ENCODE peak calls at places on chromosomes 3 and 15, in six cellular contexts. J is HepG2, F is HCT116, S is H1, A is GM12878, O is K562. U is an unnamed sample.

GRCh38 chr3:168977696-168978374 is 685.7 kb downstream of the MECOM start:
- DNase-seq in O (no peak), S (no peak), A (no peak), F (no peak), J (no peak), U (peak)

GRCh38 chr3:35544976-35545375 is 94.3 kb upstream of the ARPP21 start:
- DNase-seq in F (no peak), S (no peak), O (no peak), A (no peak), J (no peak), U (no peak)

GRCh38 chr3:49912787-49913375 is 9.2 kb upstream of the MST1R start:
- DNase-seq in J (no peak), A (no peak), F (no peak), S (no peak), O (no peak), U (no peak)

GRCh38 chr3:66038726-66039589 is at the start of gene MAGI1:
- DNase-seq in F (peak), J (peak), O (peak), A (no peak), S (peak), U (peak)

GRCh38 chr3:127598841-127599570 is 795 bp downstream of the MCM2 start:
- DNase-seq in A (no peak), O (no peak), F (no peak), J (peak), S (no peak), U (no peak)

GRCh38 chr3:12768579-12769527 is 9.8 kb upstream of the TMEM40 start:
- DNase-seq in J (no peak), A (no peak), O (peak), F (no peak), S (no peak), U (no peak)

GRCh38 chr3:143084856-143085731 is 34.5 kb upstream of the CHST2 start:
- DNase-seq in S (no peak), O (peak), A (peak), J (no peak), F (no peak), U (peak)

GRCh38 chr15:69573815-69574472 is 121.3 kb downstream of the RPLP1 start:
- DNase-seq in F (no peak), J (no peak), O (no peak), A (no peak), S (no peak), U (no peak)

GRCh38 chr3:56926513-56927282 is 124.9 kb upstream of the ARHGEF3 start:
- DNase-seq in F (no peak), O (no peak), J (no peak), S (no peak), A (no peak), U (peak)

DNA sequence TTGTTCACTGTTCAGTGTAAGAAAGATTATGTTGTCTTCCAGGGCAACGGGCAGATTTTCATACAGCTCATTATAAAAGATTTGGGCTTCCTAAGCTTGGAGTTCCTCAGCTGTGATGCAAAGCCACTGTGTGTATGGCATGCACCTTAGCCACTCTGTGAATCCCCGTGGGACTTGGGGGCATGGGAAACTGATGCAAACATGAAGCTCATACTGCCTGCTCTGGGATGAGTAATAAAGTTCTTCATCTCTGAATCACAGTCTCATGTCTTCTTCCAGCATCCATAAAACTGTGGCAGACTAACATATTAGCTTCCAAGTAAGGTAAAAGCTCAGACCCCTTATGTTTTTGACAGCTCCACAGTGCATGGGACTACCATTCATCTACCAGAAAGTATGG is 154.3 kb upstream of the RORA start:
- DNase-seq in F (no peak), J (no peak), O (no peak), A (no peak), S (no peak), U (no peak)
- TF ChIP-seq MAX in F (no peak), J (no peak), O (no peak), A (no peak), S (no peak), U (no peak)

DNA sequence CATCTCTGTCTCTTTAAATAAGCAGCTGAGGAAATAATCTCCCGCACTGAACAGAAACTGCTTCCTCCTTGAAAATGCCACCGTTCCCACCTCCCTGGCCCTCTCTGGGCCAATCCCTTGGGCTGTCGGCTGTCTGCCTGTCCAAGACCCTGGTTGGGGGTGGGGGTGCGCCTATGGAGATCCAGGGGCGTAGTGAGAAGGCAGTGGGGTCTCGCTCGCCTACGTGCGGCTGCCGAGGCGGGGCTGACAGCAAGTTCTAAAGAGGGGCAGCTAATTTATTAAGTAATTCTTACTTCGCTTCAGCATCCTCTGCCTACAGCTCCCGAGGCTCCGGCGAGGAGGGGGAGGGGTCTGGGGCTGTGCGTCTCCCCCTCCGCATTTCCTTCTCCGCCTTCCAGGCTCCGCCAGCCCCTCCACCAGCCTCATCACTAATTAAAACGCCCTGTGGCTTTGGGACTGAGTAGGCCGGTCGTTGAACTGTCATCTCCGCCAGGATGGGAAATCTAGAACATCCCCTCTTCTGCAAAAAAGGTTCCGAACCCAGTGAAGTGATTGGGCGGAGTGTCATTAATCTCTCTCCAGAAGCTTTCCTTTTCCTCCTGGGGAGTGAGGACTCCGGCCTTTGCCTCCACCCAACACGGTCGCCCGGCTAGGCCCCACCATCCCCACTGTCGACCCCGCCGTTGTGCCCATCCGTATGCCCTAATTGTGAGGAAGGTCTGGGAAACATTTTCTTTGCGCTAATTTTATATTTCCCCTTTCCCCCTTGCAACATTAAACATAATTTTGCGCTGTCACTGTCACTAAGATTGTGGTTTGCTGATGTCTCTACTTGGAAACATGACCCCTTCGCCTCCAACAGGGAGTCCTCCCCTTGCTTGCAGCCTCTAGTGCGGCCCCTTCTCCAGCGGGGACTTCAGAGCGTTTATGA is 16.9 kb downstream of the NR2F2 start:
- DNase-seq in O (no peak), J (no peak), A (no peak), S (no peak), F (no peak), U (peak)
- TF ChIP-seq EZH2 in O (no peak), J (no peak), A (no peak), S (peak), F (no peak), U (no peak)

GRCh38 chr3:106862067-106862466 is 515.2 kb upstream of the CCDC54 start:
- DNase-seq in O (no peak), A (no peak), F (no peak), J (no peak), S (no peak), U (peak)
- H3K9ac ChIP-seq in O (no peak), A (no peak), F (no peak), J (no peak), S (no peak), U (peak)

GRCh38 chr15:25770031-25770430 is 93.1 kb downstream of the ATP10A start:
- DNase-seq in A (no peak), O (no peak), J (no peak), F (no peak), S (no peak), U (no peak)

GRCh38 chr15:25768271-25768670 is 94.9 kb downstream of the ATP10A start:
- DNase-seq in J (no peak), S (no peak), O (no peak), F (no peak), A (no peak), U (no peak)

GRCh38 chr15:25764980-25765735 is 98.0 kb downstream of the ATP10A start:
- DNase-seq in A (no peak), O (no peak), J (no peak), F (no peak), S (no peak), U (no peak)

GRCh38 chr15:25766421-25766820 is 96.7 kb downstream of the ATP10A start:
- DNase-seq in A (no peak), J (no peak), F (no peak), S (no peak), O (no peak), U (no peak)

GRCh38 chr15:25767356-25768151 is 95.6 kb downstream of the ATP10A start:
- DNase-seq in F (no peak), S (no peak), J (no peak), A (no peak), O (no peak), U (no peak)
- TF ChIP-seq MAX in F (no peak), S (no peak), J (no peak), A (no peak), O (no peak), U (no peak)